ENCODE peak calls at places on chromosomes 1 and 21, in four cellular contexts. One of them, this sample, is unnamed.

GRCh38 chr1:38370716-38371504 is 324.3 kb upstream of the POU3F1 start:
- DNase-seq in GM12878: no peak
- DNase-seq in IMR-90: no peak
- DNase-seq in K562: no peak
- DNase-seq in this sample: no peak

GRCh38 chr1:68811806-68812205 is 314.9 kb upstream of the DEPDC1 start:
- DNase-seq in GM12878: no peak
- DNase-seq in IMR-90: no peak
- DNase-seq in K562: no peak
- DNase-seq in this sample: no peak

GRCh38 chr1:27724961-27725373 is 794 bp upstream of the FAM76A start:
- DNase-seq in GM12878: no peak
- DNase-seq in IMR-90: no peak
- DNase-seq in K562: peak
- DNase-seq in this sample: peak

GRCh38 chr1:6519935-6520621 is 28.6 kb upstream of the PLEKHG5 start:
- DNase-seq in GM12878: no peak
- DNase-seq in IMR-90: peak
- DNase-seq in K562: no peak
- DNase-seq in this sample: no peak

GRCh38 chr1:39799770-39800470 is 11.3 kb upstream of the BMP8B start:
- DNase-seq in GM12878: no peak
- DNase-seq in IMR-90: peak
- DNase-seq in K562: peak
- DNase-seq in this sample: peak

GRCh38 chr1:56780832-56781231 is 38.4 kb downstream of the FYB2 start:
- DNase-seq in GM12878: no peak
- DNase-seq in IMR-90: no peak
- DNase-seq in K562: no peak
- DNase-seq in this sample: no peak

GRCh38 chr1:233607252-233608119 is 6.4 kb upstream of the KCNK1 start:
- DNase-seq in GM12878: no peak
- DNase-seq in IMR-90: no peak
- DNase-seq in K562: peak
- DNase-seq in this sample: no peak

GRCh38 chr1:12448746-12449177 is 169.2 kb downstream of the DHRS3 start:
- DNase-seq in GM12878: no peak
- DNase-seq in IMR-90: peak
- DNase-seq in K562: peak
- DNase-seq in this sample: no peak

GRCh38 chr1:202643397-202644218 is 66.6 kb downstream of the SYT2 start:
- DNase-seq in GM12878: no peak
- DNase-seq in IMR-90: no peak
- DNase-seq in K562: peak
- DNase-seq in this sample: no peak

GRCh38 chr1:103367186-103367585 is 158.3 kb upstream of the RNPC3 start:
- DNase-seq in GM12878: no peak
- DNase-seq in IMR-90: no peak
- DNase-seq in K562: no peak
- DNase-seq in this sample: no peak

DNA sequence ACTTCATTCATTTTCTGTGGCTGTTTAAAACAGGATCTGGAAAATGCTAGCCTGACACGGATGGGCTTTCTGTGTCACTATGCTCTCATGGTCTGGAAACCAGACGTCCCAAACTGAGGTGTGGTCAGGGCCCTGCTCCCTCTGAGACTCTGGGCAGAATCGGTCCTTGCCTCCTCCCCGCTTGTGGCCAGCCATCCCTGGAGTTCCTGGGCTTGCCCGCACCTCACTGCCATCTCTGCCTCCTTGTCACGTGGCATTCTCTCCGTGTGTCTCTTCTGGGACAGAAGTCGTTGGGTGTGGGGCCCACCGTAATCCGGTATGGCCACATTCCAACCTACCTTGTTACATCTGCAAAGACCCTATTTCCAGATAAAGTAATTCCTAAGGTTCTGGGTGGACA is 10.1 kb upstream of the ACTRT2 start:
- DNase-seq in GM12878: no peak
- DNase-seq in IMR-90: no peak
- DNase-seq in K562: no peak
- DNase-seq in this sample: no peak
- TF ChIP-seq FOS in GM12878: no peak
- TF ChIP-seq FOS in IMR-90: no peak
- TF ChIP-seq FOS in K562: no peak
- TF ChIP-seq FOS in this sample: no peak

GRCh38 chr1:246795906-246796694 is 71.9 kb downstream of the SCCPDH start:
- DNase-seq in GM12878: no peak
- DNase-seq in IMR-90: no peak
- DNase-seq in K562: no peak
- DNase-seq in this sample: no peak

GRCh38 chr1:246797157-246797556 is 72.9 kb downstream of the SCCPDH start:
- DNase-seq in GM12878: no peak
- DNase-seq in IMR-90: no peak
- DNase-seq in K562: no peak
- DNase-seq in this sample: no peak

GRCh38 chr1:246793331-246793890 is 69.2 kb downstream of the SCCPDH start:
- DNase-seq in GM12878: no peak
- DNase-seq in IMR-90: no peak
- DNase-seq in K562: no peak
- DNase-seq in this sample: no peak

GRCh38 chr1:246794261-246795093 is 70.3 kb downstream of the SCCPDH start:
- DNase-seq in GM12878: no peak
- DNase-seq in IMR-90: peak
- DNase-seq in K562: peak
- DNase-seq in this sample: no peak

GRCh38 chr1:246795094-246795671 is 71.0 kb downstream of the SCCPDH start:
- DNase-seq in GM12878: no peak
- DNase-seq in IMR-90: no peak
- DNase-seq in K562: no peak
- DNase-seq in this sample: no peak
- TF ChIP-seq FOS in GM12878: no peak
- TF ChIP-seq FOS in IMR-90: no peak
- TF ChIP-seq FOS in K562: no peak
- TF ChIP-seq FOS in this sample: no peak

DNA sequence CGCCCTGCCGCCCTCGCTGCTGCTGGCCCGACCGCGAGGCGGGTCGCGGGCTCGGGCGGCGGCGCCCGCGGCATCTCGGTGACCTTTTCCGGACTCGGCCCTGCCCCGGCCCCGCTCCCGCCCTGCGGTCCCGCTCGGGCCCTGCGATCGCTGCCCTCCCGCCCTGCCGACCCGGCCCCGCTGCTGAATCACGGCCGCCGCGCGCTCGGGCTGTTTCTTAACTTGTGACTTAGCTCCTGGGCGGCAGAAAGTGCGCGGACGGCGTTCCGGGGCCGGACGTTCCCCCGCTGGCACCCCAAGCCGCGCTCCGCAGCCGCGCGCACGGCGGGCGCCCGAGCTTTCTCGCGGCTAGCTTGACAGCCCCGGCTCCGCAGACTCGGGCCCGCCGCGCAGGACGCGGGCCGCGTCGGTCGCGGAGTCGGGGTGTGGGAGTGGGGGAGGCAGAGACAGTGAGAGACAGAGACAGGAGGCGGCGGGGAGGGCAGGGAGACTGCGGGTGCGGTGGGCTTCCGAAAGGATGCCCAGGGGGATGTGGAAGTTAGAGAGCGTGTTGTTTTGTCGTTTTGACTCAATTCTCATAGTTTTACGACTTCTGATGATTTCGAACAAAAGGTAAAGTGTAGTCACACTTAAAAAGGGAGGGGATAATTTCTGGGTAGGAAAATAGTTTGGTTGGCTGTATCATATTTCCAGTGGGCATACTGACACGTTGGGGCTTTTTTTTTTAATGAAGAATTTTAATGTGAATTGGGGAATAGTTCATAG is 49.7 kb downstream of the PRDM2 start:
- DNase-seq in GM12878: no peak
- DNase-seq in IMR-90: peak
- DNase-seq in K562: no peak
- DNase-seq in this sample: peak
- TF ChIP-seq FOS in GM12878: no peak
- TF ChIP-seq FOS in IMR-90: no peak
- TF ChIP-seq FOS in K562: no peak
- TF ChIP-seq FOS in this sample: no peak

DNA sequence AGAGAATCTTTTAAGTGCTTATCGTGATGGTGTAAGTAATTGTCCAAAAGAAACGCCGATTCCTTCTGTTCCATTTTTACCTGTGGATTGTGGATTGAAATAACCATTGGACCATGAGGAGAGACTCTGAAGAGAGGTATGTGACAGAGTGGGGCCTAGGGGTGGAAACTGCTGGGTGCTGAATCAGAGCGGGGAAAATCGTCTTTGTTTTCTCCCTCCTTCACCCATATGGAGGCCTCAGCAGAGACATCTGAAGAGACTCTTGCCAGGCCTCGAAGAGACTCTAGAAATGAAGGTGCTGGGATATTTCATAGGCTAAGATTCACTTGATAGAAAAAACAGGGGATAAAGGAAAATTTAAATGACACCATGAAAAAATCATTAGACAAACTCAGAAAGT is 1327.0 kb downstream of the BRINP3 start:
- DNase-seq in GM12878: no peak
- DNase-seq in IMR-90: no peak
- DNase-seq in K562: no peak
- DNase-seq in this sample: no peak
- TF ChIP-seq FOS in GM12878: no peak
- TF ChIP-seq FOS in IMR-90: no peak
- TF ChIP-seq FOS in K562: no peak
- TF ChIP-seq FOS in this sample: no peak

DNA sequence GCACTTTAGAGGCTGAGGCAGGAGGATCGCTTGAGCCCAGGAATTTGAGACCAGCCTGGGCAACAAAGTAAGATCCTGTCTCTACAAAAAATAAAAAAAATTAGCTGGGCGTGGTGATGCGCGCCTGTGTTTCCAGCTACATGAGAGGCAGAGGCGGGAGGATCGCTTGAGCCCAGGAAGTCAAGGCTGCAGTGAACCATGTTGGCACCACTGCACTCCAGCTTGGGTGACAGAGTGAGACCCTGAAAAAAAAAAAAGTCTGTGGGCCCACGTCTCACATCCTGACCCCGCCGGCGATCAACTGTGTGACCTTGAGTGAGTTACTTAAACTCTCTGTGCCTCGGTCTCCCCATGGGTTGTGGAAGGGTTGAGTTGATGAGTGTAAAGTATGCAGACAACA is 12.7 kb upstream of the ZBTB21 start:
- DNase-seq in GM12878: no peak
- DNase-seq in IMR-90: no peak
- DNase-seq in K562: no peak
- DNase-seq in this sample: no peak
- TF ChIP-seq FOS in GM12878: no peak
- TF ChIP-seq FOS in IMR-90: no peak
- TF ChIP-seq FOS in K562: no peak
- TF ChIP-seq FOS in this sample: no peak

GRCh38 chr21:41766883-41767605 is at the start of gene RIPK4:
- DNase-seq in GM12878: peak
- DNase-seq in IMR-90: peak
- DNase-seq in K562: no peak
- DNase-seq in this sample: no peak
- TF ChIP-seq FOS in GM12878: no peak
- TF ChIP-seq FOS in IMR-90: no peak
- TF ChIP-seq FOS in K562: no peak
- TF ChIP-seq FOS in this sample: no peak

GRCh38 chr1:184051138-184051484 is 419 bp upstream of the TSEN15 start:
- DNase-seq in GM12878: no peak
- DNase-seq in IMR-90: no peak
- DNase-seq in K562: no peak
- DNase-seq in this sample: no peak
- TF ChIP-seq FOS in GM12878: no peak
- TF ChIP-seq FOS in IMR-90: no peak
- TF ChIP-seq FOS in K562: no peak
- TF ChIP-seq FOS in this sample: no peak

This sample was measured in endothelial cell of umbilical vein.